ENCODE peak calls at places on chromosomes 4 and X, in nine cellular contexts. X is fibroblast of pulmonary artery; W is CD8-positive, alpha-beta T cell; N is bronchial epithelial cell; H is mammary epithelial cell; E is progenitor cell of endocrine pancreas; B is epithelial cell of esophagus; V is heart right ventricle; T is IMR-90. F is an unnamed sample.
A peak's percentile ranks its signal among the peaks of the same experiment; 100 is the strongest.

GRCh38 chr4:184439856-184440592 is 34.3 kb downstream of the IRF2 start:
- DNase-seq in V (no peak), N (no peak), W (no peak), H (no peak), E (peak; percentile 15), X (peak; percentile 73), T (peak; percentile 90), B (no peak), F (no peak)

GRCh38 chrX:150219374-150220185 is 143.5 kb upstream of the MAMLD1 start:
- DNase-seq in W (no peak), X (no peak), V (peak; percentile 10), E (no peak), B (no peak), H (peak; percentile 52), T (peak; percentile 48), N (peak; percentile 8), F (no peak)

GRCh38 chr4:57442834-57443291 is 332.7 kb upstream of the IGFBP7 start:
- DNase-seq in T (peak; percentile 13), X (peak; percentile 42), W (no peak), B (peak; percentile 64), N (peak; percentile 47), E (peak; percentile 39), H (peak; percentile 29), V (peak; percentile 24), F (no peak)

GRCh38 chrX:154775611-154776349 is 13.1 kb downstream of the DKC1 start:
- DNase-seq in B (peak; percentile 69), T (peak; percentile 45), V (no peak), W (no peak), N (peak; percentile 50), E (no peak), H (peak; percentile 23), X (peak; percentile 29), F (no peak)

GRCh38 chr4:123867910-123868587 is 471.5 kb downstream of the SPRY1 start:
- DNase-seq in H (peak; percentile 7), B (no peak), N (no peak), E (no peak), T (no peak), X (peak; percentile 45), W (no peak), V (no peak), F (no peak)

GRCh38 chr4:15636818-15637217 is 18.3 kb downstream of the FBXL5 start:
- DNase-seq in W (no peak), T (no peak), N (peak; percentile 69), V (no peak), H (peak; percentile 56), E (no peak), B (peak; percentile 81), X (no peak), F (no peak)

GRCh38 chrX:31314921-31315320 is 243.1 kb upstream of the FTHL17 start:
- DNase-seq in T (peak; percentile 52), H (no peak), V (no peak), N (no peak), X (peak; percentile 31), W (no peak), B (no peak), E (no peak), F (no peak)

GRCh38 chr4:172521171-172521570 is 647.4 kb upstream of the GALNT7 start:
- DNase-seq in B (no peak), X (no peak), W (no peak), T (no peak), E (no peak), V (no peak), N (no peak), H (no peak), F (no peak)

GRCh38 chrX:153582896-153583295 is 16.0 kb downstream of the CCNQ start:
- DNase-seq in X (peak; percentile 39), B (peak; percentile 29), T (peak; percentile 37), W (peak; percentile 63), H (peak; percentile 23), V (peak; percentile 27), E (no peak), N (peak; percentile 19), F (no peak)

GRCh38 chr4:83124079-83124780 is 9.7 kb upstream of the PLAC8 start:
- DNase-seq in H (no peak), T (peak; percentile 2), N (no peak), E (no peak), W (no peak), B (peak; percentile 11), V (no peak), X (no peak), F (no peak)

GRCh38 chr4:6019316-6020263 is 1.4 kb upstream of the C4orf50 start:
- DNase-seq in T (peak; percentile 44), E (peak; percentile 37), V (no peak), N (peak; percentile 8), W (peak; percentile 22), X (peak; percentile 53), H (no peak), B (peak; percentile 2), F (no peak)

GRCh38 chr4:165328708-165329107 is 1.2 kb downstream of the MSMO1 start:
- DNase-seq in W (no peak), N (peak; percentile 27), E (no peak), T (no peak), X (no peak), B (no peak), V (no peak), H (no peak), F (no peak)

GRCh38 chrX:65136424-65136823 is 160.2 kb upstream of the ZC4H2 start:
- DNase-seq in E (no peak), X (no peak), V (no peak), H (no peak), W (no peak), N (no peak), T (no peak), B (no peak), F (no peak)

GRCh38 chr4:2436301-2436700 is 17.5 kb downstream of the CFAP99 start:
- DNase-seq in E (no peak), H (peak; percentile 11), W (no peak), T (no peak), V (no peak), X (peak; percentile 16), B (no peak), N (no peak), F (no peak)

GRCh38 chr4:177769155-177769554 is 326.9 kb upstream of the AGA start:
- DNase-seq in W (no peak), B (peak; percentile 8), T (no peak), N (no peak), X (no peak), V (no peak), E (no peak), H (no peak), F (no peak)

GRCh38 chrX:56974408-56974807 is 20.9 kb downstream of the SPIN3 start:
- DNase-seq in X (no peak), V (no peak), N (peak; percentile 38), H (no peak), W (no peak), T (no peak), E (no peak), B (peak; percentile 77), F (no peak)

GRCh38 chr4:1571165-1571908 is 112.8 kb downstream of the FAM53A start:
- DNase-seq in T (no peak), W (no peak), H (no peak), N (no peak), X (no peak), B (no peak), V (peak; percentile 4), E (no peak), F (no peak)

GRCh38 chrX:99394450-99394849 is 1015.6 kb downstream of the PCDH19 start:
- DNase-seq in W (no peak), X (no peak), V (no peak), H (no peak), E (no peak), T (no peak), N (no peak), B (no peak), F (no peak)

GRCh38 chr4:3657917-3658913 is 108.0 kb upstream of the ADRA2C start:
- DNase-seq in E (no peak), X (peak; percentile 24), B (no peak), N (no peak), T (peak; percentile 90), H (no peak), W (no peak), V (no peak), F (no peak)
- TF ChIP-seq CTCF in E (no peak), X (no peak), B (no peak), N (no peak), T (no peak), H (no peak), W (no peak), V (no peak), F (no peak)

DNA sequence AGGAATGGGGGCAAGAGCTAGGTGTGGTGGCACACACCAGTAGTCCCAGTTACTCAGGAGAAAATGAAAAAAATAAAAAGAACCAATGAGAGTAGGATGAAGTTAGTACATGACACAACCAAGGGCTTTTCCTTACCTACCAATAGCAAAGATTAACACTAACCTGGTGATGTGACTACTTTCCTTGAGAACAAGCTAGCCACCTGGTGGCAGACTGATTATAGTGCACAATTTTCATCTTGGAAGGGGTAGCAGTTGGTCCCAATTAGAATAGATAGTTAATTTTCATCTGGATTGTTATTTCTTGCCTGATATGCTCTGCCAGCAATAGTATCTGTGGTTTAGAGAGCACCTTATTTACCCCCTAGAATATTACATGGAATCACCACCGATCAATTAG is 1216.8 kb upstream of the PABPC4L start:
- DNase-seq in X (peak; percentile 29), W (no peak), V (no peak), H (no peak), B (peak; percentile 47), E (no peak), N (peak; percentile 7), T (peak; percentile 29), F (no peak)
- TF ChIP-seq CTCF in X (peak; percentile 43), W (no peak), V (no peak), H (peak; percentile 50), B (peak; percentile 65), E (peak; percentile 40), N (peak; percentile 9), T (peak; percentile 39), F (peak; percentile 38)

DNA sequence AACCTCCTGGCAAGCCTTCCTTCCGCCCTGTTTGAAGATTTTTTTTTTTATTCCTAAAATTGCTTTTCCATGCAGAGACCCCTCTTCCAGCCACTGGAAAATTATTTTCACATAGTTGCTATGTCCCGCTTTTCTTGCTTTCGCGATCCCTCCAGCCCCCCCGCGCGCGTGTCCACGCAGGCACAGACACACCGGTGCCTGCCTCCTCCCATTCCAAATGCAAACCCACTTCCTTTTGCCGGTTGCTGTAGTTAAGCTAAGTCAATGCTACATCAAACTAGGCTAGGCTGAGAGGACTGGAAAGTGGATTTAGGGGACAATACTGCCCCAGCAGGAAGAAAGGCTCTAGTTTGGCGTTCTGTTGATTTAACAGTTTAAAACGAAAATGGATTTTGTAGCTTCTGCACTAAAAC is 111.0 kb downstream of the DHX15 start:
- DNase-seq in E (no peak), T (peak; percentile 27), N (peak; percentile 20), W (no peak), X (peak; percentile 36), H (peak; percentile 11), V (peak; percentile 18), B (peak; percentile 13), F (no peak)
- TF ChIP-seq CTCF in E (peak; percentile 3), T (no peak), N (no peak), W (no peak), X (no peak), H (no peak), V (no peak), B (peak; percentile 1), F (peak; percentile 37)

DNA sequence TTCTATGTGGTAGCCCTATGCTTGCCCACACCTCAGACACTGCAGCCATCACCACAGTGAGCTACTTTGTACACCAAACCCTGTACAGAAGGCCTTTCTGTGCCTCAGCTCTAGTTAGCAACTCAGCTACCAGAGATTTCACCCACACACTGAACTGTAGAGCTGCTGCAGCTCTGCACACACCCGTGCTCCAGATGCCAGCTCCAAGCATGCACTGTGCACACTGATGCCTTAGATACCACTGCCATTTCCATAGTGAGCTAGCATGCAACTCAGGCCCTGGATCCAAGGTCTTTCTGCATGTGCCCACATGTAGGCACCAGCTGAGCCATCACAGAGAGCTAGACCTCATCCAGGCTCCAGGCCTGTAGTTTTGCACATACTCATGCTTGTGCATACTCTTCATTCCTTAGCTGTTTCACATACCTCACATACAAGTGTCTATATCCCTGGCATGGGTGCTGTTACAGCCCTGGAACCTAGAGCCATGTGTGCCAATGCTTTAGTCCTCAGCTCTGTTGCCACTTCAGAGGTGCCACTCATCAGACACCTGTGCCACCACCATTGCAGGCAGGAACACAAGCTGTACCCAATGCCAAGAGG is 423.5 kb upstream of the NDST3 start:
- DNase-seq in E (no peak), X (no peak), N (peak; percentile 9), W (no peak), V (no peak), B (no peak), T (no peak), H (no peak), F (no peak)
- TF ChIP-seq CTCF in E (no peak), X (no peak), N (no peak), W (no peak), V (no peak), B (no peak), T (no peak), H (no peak), F (no peak)

F was measured in osteocyte.